ENCODE peak calls at places on chromosomes 3 and 15, in five cellular contexts. K, E, M, W and L are unnamed samples.
A peak's percentile ranks its signal among the peaks of the same experiment; 100 is the strongest.

GRCh38 chr3:136545664-136546266 is 206.4 kb downstream of the STAG1 start:
- DNase-seq in E (no peak), M (no peak), W (no peak), K (no peak), L (no peak)

GRCh38 chr3:14268897-14269296 is 90.3 kb downstream of the LSM3 start:
- DNase-seq in K (no peak), E (no peak), W (no peak), M (no peak), L (no peak)

GRCh38 chr15:98528056-98528725 is 120.1 kb upstream of the IGF1R start:
- DNase-seq in W (no peak), M (no peak), K (no peak), E (no peak), L (no peak)

GRCh38 chr15:85463273-85463937 is 83.0 kb downstream of the AKAP13 start:
- DNase-seq in M (no peak), K (no peak), W (no peak), E (no peak), L (no peak)

GRCh38 chr3:56926513-56927282 is 124.9 kb upstream of the ARHGEF3 start:
- DNase-seq in K (no peak), M (no peak), W (no peak), E (no peak), L (no peak)

GRCh38 chr3:143242691-143243090 is 123.1 kb downstream of the CHST2 start:
- DNase-seq in W (no peak), M (no peak), K (no peak), E (no peak), L (no peak)

GRCh38 chr3:37279858-37280257 is 105.5 kb upstream of the LRRFIP2 start:
- DNase-seq in M (no peak), K (no peak), E (no peak), W (no peak), L (no peak)

GRCh38 chr3:25040739-25041138 is 387.3 kb upstream of the RARB start:
- DNase-seq in E (no peak), M (no peak), W (no peak), K (no peak), L (no peak)

GRCh38 chr15:60442763-60443162 is 36.2 kb downstream of the ICE2 start:
- DNase-seq in E (no peak), M (no peak), W (no peak), K (no peak), L (no peak)

GRCh38 chr3:140186421-140186920 is 251.5 kb downstream of the CLSTN2 start:
- DNase-seq in M (no peak), W (no peak), K (no peak), E (no peak), L (no peak)

GRCh38 chr3:48928679-48929078 is 10.0 kb downstream of the ARIH2 start:
- DNase-seq in E (no peak), W (no peak), M (no peak), K (no peak), L (no peak)
- H3K4me3 ChIP-seq in E (no peak overlapping the region), W (peak overlapping the region; percentile 50), M (no peak overlapping the region), K (no peak overlapping the region), L (no peak overlapping the region)

DNA sequence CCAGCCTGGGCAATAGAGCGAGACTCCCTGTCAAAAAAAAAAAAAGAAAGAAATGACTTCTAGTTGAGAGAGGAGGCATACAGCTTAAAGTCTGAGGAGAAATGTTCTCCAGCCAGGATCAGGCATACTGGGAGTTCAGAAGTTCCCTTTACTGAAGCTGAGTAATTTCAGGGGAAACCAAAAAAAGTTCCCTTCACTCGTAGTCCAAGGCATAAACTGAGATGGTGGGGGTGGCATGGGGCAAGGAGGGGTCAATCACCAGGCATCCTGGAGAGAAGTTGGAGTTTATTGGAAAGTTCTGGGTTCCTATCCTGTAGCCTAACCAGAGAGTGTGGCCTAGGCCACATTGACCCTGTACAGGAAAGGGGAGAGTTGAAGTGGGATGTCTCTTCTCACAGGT is 5.9 kb downstream of the GPX1 start:
- DNase-seq in E (no peak), K (no peak), W (no peak), M (no peak), L (no peak)
- H3K4me1 ChIP-seq in E (peaks cover 11% of the 10 kb centered on the region), K (peaks cover 63% of the 10 kb centered on the region), W (peaks cover 23% of the 10 kb centered on the region), M (no peaks in the 10 kb centered on the region), L (peaks cover 27% of the 10 kb centered on the region)

GRCh38 chr3:46925585-46925934 is 48.0 kb downstream of the PTH1R start:
- DNase-seq in E (no peak), K (no peak), W (peak; percentile 83), M (peak; percentile 45), L (peak; percentile 50)
- H3K27ac ChIP-seq in E (no peak overlapping the region), K (no peak overlapping the region), W (peak overlapping the region; percentile 90), M (no peak overlapping the region), L (peak overlapping the region; percentile 67)

DNA sequence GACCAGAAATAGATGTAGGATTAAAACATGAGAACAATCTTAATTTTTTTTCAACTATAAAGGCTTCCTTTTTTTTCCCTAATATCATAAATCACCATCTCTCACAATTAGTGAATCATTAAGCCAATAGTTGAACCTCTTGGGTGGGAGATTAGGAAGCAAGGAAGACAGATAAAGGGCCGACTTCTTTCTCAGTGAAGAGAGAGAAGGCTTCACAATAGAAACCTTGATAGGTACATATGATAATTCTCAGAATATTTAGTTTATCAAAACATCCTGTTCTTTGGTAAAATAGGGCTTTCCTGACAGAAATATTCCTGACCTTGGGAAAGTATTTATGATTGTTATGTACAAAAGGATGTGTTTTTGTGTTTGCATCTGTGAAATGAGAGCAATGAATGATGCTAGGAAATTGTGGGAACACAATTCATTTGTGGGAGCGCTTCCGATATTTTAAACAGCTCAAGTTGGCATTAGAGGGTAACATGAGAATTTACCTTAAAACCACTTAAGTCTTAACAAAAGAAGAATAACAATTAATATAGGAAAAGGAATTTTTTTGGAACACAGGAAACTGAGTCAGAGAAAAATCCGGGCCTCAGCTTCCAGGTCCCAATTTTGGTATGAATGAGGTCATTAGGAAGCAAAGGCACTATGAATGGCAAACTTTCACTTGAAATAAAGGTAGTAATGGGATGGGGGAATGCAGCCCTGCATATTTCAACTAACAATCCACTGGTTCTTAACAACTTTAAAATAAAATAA is 263.2 kb upstream of the TGFBR2 start:
- DNase-seq in M (no peak), W (no peak), E (no peak), K (no peak), L (no peak)
- H3K4me3 ChIP-seq in M (no peak overlapping the region), W (no peak overlapping the region), E (no peak overlapping the region), K (peak overlapping the region; percentile 29), L (no peak overlapping the region)

DNA sequence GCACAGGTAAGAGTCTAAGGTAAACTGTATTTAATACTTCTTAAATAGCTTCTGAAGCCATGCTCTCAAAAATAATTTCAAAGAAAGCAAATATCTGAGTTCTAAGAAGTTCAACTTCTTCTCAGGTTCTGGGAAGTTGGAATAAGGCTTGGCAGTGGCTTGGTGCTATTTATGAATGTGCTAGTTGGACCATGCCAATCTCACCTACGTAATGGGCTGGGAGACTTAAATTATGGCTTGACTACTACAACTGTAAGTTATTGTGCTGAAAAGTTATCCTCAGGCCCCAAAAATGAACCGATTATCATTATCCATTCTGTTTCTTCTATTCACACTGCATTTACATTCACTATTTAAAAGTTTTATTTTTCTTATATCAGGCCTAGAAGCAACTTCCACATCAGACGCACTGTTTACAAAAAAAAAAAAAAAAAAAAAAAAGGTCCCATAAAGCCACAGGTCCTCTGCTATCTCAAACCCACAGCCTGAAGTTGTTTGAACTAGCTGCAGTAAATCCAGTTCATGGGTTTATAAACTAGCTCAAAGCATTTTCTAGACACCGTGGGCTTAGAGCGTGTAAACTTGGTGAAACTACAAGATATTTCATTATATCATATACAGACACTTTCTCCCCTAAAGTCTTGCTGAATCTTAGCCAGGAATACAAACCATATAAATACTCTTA is 3.4 kb downstream of the LRIG1 start:
- DNase-seq in E (no peak), K (no peak), W (no peak), M (no peak), L (no peak)
- H3K4me1 ChIP-seq in E (peaks cover 36% of the 10 kb centered on the region), K (no peaks in the 10 kb centered on the region), W (peaks cover 89% of the 10 kb centered on the region), M (peaks cover 41% of the 10 kb centered on the region), L (no peaks in the 10 kb centered on the region)

DNA sequence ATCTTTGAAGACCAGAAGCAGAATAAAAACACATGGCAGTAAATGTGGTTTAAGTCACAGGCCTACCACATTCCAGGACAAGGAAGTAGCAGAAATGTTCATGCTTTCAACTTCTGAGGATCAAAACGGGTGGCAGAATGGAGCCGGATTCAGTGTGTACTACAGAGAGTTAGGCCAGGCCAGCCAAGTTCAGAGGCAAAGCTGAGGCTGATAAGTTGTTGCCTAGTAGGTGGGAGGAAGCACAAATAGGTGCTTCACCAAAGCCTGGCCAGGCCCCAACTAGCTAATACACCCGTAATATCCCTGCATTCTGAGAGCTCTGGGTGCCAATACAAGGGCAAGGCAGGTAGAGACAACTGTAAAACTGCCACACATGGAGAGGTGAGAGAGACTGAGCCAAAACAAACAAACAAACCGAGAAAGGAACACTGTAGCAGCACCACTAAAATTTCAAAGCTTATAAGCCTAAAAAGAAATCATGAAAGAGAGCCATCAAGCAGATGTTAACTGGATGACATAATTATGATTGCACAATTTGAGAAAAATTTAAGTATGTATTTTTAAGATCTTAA is 156.4 kb upstream of the CBLB start:
- DNase-seq in K (no peak), M (peak; percentile 25), E (no peak), W (peak; percentile 24), L (no peak)
- H3K27ac ChIP-seq in K (no peak overlapping the region), M (peak overlapping the region; percentile 32), E (no peak overlapping the region), W (peak overlapping the region; percentile 57), L (peak overlapping the region; percentile 23)

DNA sequence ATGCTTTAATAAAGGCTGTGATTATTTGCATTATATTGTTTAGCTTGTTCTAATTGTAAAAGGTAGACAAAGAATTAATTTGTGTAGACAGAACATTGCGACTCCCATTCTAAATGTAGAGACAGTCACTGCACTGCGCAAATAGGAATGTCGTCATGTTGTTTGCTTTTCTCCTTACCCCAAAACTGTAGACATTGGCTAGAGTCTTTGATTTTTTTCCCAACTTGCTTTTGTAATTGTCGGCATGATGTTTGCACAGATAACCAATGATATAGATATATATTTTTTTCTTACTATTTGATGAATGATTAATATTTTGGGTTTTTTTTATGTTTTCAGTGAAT is 97.7 kb upstream of the SNRPN start:
- DNase-seq in E (no peak), W (no peak), K (no peak), M (no peak), L (no peak)
- H3K4me3 ChIP-seq in E (no peak overlapping the region), W (peak overlapping the region; percentile 58), K (no peak overlapping the region), M (no peak overlapping the region), L (peak overlapping the region; percentile 44)

DNA sequence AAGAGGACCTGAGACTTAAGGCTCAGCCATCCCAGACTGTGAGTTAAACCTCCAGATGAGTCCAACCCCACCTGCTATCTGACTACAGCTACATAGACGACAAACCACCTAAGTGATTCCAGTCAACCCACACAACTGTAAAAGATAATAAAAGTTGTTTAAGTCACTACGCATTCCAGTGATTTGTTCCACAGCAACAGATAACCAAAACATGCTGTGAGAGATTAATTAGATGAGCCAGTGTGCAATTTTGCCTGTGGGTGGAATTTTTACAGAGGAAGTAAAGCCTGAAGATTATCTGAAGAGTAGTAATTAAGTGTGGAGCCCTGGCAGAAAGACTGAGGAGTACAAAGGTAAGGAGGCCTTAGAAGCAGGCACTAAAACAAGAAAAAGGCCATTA is 5.4 kb downstream of the BTBD1 start:
- DNase-seq in W (no peak), K (no peak), E (no peak), M (no peak), L (no peak)
- H3K4me1 ChIP-seq in W (peaks cover 100% of the 10 kb centered on the region), K (peaks cover 27% of the 10 kb centered on the region), E (peaks cover 45% of the 10 kb centered on the region), M (peaks cover 23% of the 10 kb centered on the region), L (peaks cover 21% of the 10 kb centered on the region)